ENCODE peak calls at places on chromosome 20, in six cellular contexts. One of them, this sample, is unnamed.

GRCh38 chr20:7775072-7775471 is 165.2 kb downstream of the HAO1 start:
- DNase-seq in mesendoderm: no peak
- DNase-seq in H1: no peak
- DNase-seq in IMR-90: peak; percentile 3
- DNase-seq in H9: no peak
- DNase-seq in mesenchymal stem cell: no peak
- DNase-seq in this sample: no peak

GRCh38 chr20:47964174-47964573 is 178.9 kb upstream of the SULF2 start:
- DNase-seq in mesendoderm: no peak
- DNase-seq in H1: no peak
- DNase-seq in IMR-90: no peak
- DNase-seq in H9: no peak
- DNase-seq in mesenchymal stem cell: no peak
- DNase-seq in this sample: no peak

GRCh38 chr20:50029083-50029696 is 46.4 kb downstream of the SNAI1 start:
- DNase-seq in mesendoderm: no peak
- DNase-seq in H1: no peak
- DNase-seq in IMR-90: no peak
- DNase-seq in H9: no peak
- DNase-seq in mesenchymal stem cell: no peak
- DNase-seq in this sample: no peak

GRCh38 chr20:50200482-50201104 is 10.0 kb downstream of the CEBPB start:
- DNase-seq in mesendoderm: no peak
- DNase-seq in H1: no peak
- DNase-seq in IMR-90: no peak
- DNase-seq in H9: no peak
- DNase-seq in mesenchymal stem cell: no peak
- DNase-seq in this sample: no peak

GRCh38 chr20:47922280-47922675 is 137.0 kb upstream of the SULF2 start:
- DNase-seq in mesendoderm: no peak
- DNase-seq in H1: no peak
- DNase-seq in IMR-90: peak; percentile 10
- DNase-seq in H9: no peak
- DNase-seq in mesenchymal stem cell: peak; percentile 25
- DNase-seq in this sample: no peak

GRCh38 chr20:43383026-43383795 is 74.5 kb upstream of the SRSF6 start:
- DNase-seq in mesendoderm: peak; percentile 50
- DNase-seq in H1: no peak
- DNase-seq in IMR-90: no peak
- DNase-seq in H9: no peak
- DNase-seq in mesenchymal stem cell: no peak
- DNase-seq in this sample: no peak

GRCh38 chr20:49669601-49670189 is 44.0 kb downstream of the B4GALT5 start:
- DNase-seq in mesendoderm: no peak
- DNase-seq in H1: no peak
- DNase-seq in IMR-90: no peak
- DNase-seq in H9: no peak
- DNase-seq in mesenchymal stem cell: no peak
- DNase-seq in this sample: no peak

GRCh38 chr20:43799150-43799711 is 72.4 kb upstream of the GTSF1L start:
- DNase-seq in mesendoderm: no peak
- DNase-seq in H1: no peak
- DNase-seq in IMR-90: peak; percentile 37
- DNase-seq in H9: no peak
- DNase-seq in mesenchymal stem cell: peak; percentile 7
- DNase-seq in this sample: no peak

GRCh38 chr20:60586417-60587105 is 628.3 kb downstream of the CDH26 start:
- DNase-seq in mesendoderm: peak; percentile 30
- DNase-seq in H1: no peak
- DNase-seq in IMR-90: no peak
- DNase-seq in H9: no peak
- DNase-seq in mesenchymal stem cell: no peak
- DNase-seq in this sample: no peak

GRCh38 chr20:56730003-56730402 is 100.9 kb downstream of the TFAP2C start:
- DNase-seq in mesendoderm: no peak
- DNase-seq in H1: no peak
- DNase-seq in IMR-90: no peak
- DNase-seq in H9: no peak
- DNase-seq in mesenchymal stem cell: no peak
- DNase-seq in this sample: no peak

GRCh38 chr20:58688838-58689237 is 3.8 kb upstream of the NPEPL1 start:
- DNase-seq in mesendoderm: no peak
- DNase-seq in H1: peak; percentile 44
- DNase-seq in IMR-90: peak; percentile 14
- DNase-seq in H9: no peak
- DNase-seq in mesenchymal stem cell: no peak
- DNase-seq in this sample: no peak

GRCh38 chr20:56299362-56299761 is 50.8 kb downstream of the MC3R start:
- DNase-seq in mesendoderm: no peak
- DNase-seq in H1: no peak
- DNase-seq in IMR-90: no peak
- DNase-seq in H9: no peak
- DNase-seq in mesenchymal stem cell: no peak
- DNase-seq in this sample: no peak

GRCh38 chr20:61662226-61662945 is 403.3 kb downstream of the TAF4 start:
- DNase-seq in mesendoderm: peak; percentile 43
- DNase-seq in H1: peak; percentile 77
- DNase-seq in IMR-90: no peak
- DNase-seq in H9: peak; percentile 64
- DNase-seq in mesenchymal stem cell: no peak
- DNase-seq in this sample: no peak

GRCh38 chr20:34043025-34043424 is 49.3 kb downstream of the RALY start:
- DNase-seq in mesendoderm: no peak
- DNase-seq in H1: no peak
- DNase-seq in IMR-90: no peak
- DNase-seq in H9: no peak
- DNase-seq in mesenchymal stem cell: peak; percentile 19
- DNase-seq in this sample: no peak

GRCh38 chr20:539848-540247 is 3.7 kb downstream of the CSNK2A1 start:
- DNase-seq in mesendoderm: peak; percentile 54
- DNase-seq in H1: no peak
- DNase-seq in IMR-90: peak; percentile 49
- DNase-seq in H9: no peak
- DNase-seq in mesenchymal stem cell: peak; percentile 73
- DNase-seq in this sample: no peak

GRCh38 chr20:46831633-46832011 is 63.0 kb upstream of the EYA2 start:
- DNase-seq in mesendoderm: no peak
- DNase-seq in H1: no peak
- DNase-seq in IMR-90: peak; percentile 12
- DNase-seq in H9: no peak
- DNase-seq in mesenchymal stem cell: no peak
- DNase-seq in this sample: no peak

GRCh38 chr20:32516985-32517873 is 67.9 kb downstream of the NOL4L start:
- DNase-seq in mesendoderm: peak; percentile 69
- DNase-seq in H1: no peak
- DNase-seq in IMR-90: peak; percentile 26
- DNase-seq in H9: no peak
- DNase-seq in mesenchymal stem cell: peak; percentile 70
- DNase-seq in this sample: no peak

GRCh38 chr20:25204550-25205276 is 9.2 kb downstream of the ENTPD6 start:
- DNase-seq in mesendoderm: no peak
- DNase-seq in H1: no peak
- DNase-seq in IMR-90: no peak
- DNase-seq in H9: no peak
- DNase-seq in mesenchymal stem cell: no peak
- DNase-seq in this sample: no peak

GRCh38 chr20:25285856-25286798 is 38.2 kb downstream of the PYGB start:
- DNase-seq in mesendoderm: no peak
- DNase-seq in H1: peak; percentile 36
- DNase-seq in IMR-90: no peak
- DNase-seq in H9: no peak
- DNase-seq in mesenchymal stem cell: no peak
- DNase-seq in this sample: no peak

GRCh38 chr20:56631990-56632327 is 2.9 kb downstream of the TFAP2C start:
- DNase-seq in mesendoderm: no peak
- DNase-seq in H1: no peak
- DNase-seq in IMR-90: no peak
- DNase-seq in H9: no peak
- DNase-seq in mesenchymal stem cell: peak; percentile 10
- DNase-seq in this sample: no peak

GRCh38 chr20:20553534-20553933 is 158.9 kb downstream of the RALGAPA2 start:
- DNase-seq in mesendoderm: no peak
- DNase-seq in H1: no peak
- DNase-seq in IMR-90: no peak
- DNase-seq in H9: no peak
- DNase-seq in mesenchymal stem cell: no peak
- DNase-seq in this sample: no peak

GRCh38 chr20:33697129-33697528 is 10.9 kb upstream of the E2F1 start:
- DNase-seq in mesendoderm: no peak
- DNase-seq in H1: no peak
- DNase-seq in IMR-90: peak; percentile 44
- DNase-seq in H9: no peak
- DNase-seq in mesenchymal stem cell: no peak
- DNase-seq in this sample: no peak

GRCh38 chr20:56249244-56249955 is 868 bp downstream of the MC3R start:
- DNase-seq in mesendoderm: peak; percentile 62
- DNase-seq in H1: peak; percentile 76
- DNase-seq in IMR-90: no peak
- DNase-seq in H9: peak; percentile 75
- DNase-seq in mesenchymal stem cell: no peak
- DNase-seq in this sample: no peak

DNA sequence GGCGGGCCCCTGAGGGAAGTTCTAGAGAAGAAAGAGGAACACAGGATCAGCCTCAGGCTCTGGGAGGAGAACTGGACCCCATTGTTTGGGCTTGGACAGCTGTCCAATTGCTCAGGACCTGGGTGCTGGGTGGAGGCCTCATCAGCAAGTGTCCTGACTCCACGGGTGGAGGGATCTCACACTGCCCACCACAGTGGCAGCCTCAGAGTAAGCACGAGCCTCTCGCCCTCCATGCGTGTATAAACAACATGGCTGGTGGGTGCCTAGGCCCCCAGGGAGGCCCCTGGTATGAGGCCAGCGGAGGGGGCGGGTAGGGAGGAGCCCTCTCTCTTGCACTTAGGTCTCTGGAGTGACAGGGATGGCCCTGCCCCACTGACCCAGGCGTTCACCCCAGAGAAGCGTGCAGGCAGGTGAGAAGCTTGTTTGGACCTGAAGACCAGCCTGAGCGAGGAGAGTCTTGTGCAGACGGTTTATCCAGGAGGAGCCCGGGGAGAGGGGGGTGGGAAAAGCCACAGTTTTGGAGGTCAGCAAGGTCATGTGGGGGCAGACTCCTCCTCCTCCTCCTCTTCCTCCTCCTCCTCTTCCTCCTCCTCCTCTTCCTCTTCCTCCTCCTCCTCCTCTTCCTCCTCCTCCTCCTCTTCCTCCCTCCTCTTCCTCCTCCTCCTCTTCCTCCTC is 41.9 kb upstream of the BHLHE23 start:
- DNase-seq in mesendoderm: no peak
- DNase-seq in H1: no peak
- DNase-seq in IMR-90: no peak
- DNase-seq in H9: no peak
- DNase-seq in mesenchymal stem cell: no peak
- DNase-seq in this sample: no peak
- H2BK15ac ChIP-seq in mesendoderm: no peak overlapping the region
- H2BK15ac ChIP-seq in H1: no peak overlapping the region
- H2BK15ac ChIP-seq in IMR-90: no peak overlapping the region
- H2BK15ac ChIP-seq in H9: no peak overlapping the region
- H2BK15ac ChIP-seq in mesenchymal stem cell: peak overlapping the region; percentile 57
- H2BK15ac ChIP-seq in this sample: no peak overlapping the region

GRCh38 chr20:1894471-1894950 is 696 bp upstream of the SIRPA start:
- DNase-seq in mesendoderm: peak; percentile 80
- DNase-seq in H1: no peak
- DNase-seq in IMR-90: peak; percentile 59
- DNase-seq in H9: peak; percentile 55
- DNase-seq in mesenchymal stem cell: peak; percentile 79
- DNase-seq in this sample: peak; percentile 57
- H2BK120ac ChIP-seq in mesendoderm: peak overlapping the region; percentile 51
- H2BK120ac ChIP-seq in H1: no peak overlapping the region
- H2BK120ac ChIP-seq in IMR-90: no peak overlapping the region
- H2BK120ac ChIP-seq in H9: no peak overlapping the region
- H2BK120ac ChIP-seq in mesenchymal stem cell: peak overlapping the region; percentile 84
- H2BK120ac ChIP-seq in this sample: no peak overlapping the region

DNA sequence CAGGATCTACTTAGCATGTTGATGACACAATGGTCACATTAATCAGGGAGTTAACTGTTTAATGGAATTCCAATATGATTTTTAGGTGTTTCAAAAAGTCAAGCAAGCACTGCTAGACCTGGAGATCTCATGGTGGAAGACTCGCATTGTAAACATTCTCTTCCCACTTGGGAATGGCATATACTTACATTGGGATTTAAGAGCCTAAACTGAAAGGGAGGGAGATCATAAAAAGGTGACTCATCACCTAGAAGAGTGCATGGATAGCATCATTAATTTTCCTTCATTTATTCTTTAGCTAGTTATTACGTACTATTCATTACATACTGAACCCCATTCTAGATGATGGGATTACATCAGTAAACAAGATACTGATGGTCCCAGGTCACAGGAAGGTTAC is 185.4 kb downstream of the TASP1 start:
- DNase-seq in mesendoderm: no peak
- DNase-seq in H1: no peak
- DNase-seq in IMR-90: no peak
- DNase-seq in H9: no peak
- DNase-seq in mesenchymal stem cell: no peak
- DNase-seq in this sample: no peak
- H2BK15ac ChIP-seq in mesendoderm: no peak overlapping the region
- H2BK15ac ChIP-seq in H1: no peak overlapping the region
- H2BK15ac ChIP-seq in IMR-90: no peak overlapping the region
- H2BK15ac ChIP-seq in H9: no peak overlapping the region
- H2BK15ac ChIP-seq in mesenchymal stem cell: no peak overlapping the region
- H2BK15ac ChIP-seq in this sample: no peak overlapping the region

GRCh38 chr20:31494131-31494530 is 19.0 kb downstream of the REM1 start:
- DNase-seq in mesendoderm: peak; percentile 50
- DNase-seq in H1: peak; percentile 67
- DNase-seq in IMR-90: peak; percentile 41
- DNase-seq in H9: peak; percentile 73
- DNase-seq in mesenchymal stem cell: peak; percentile 52
- DNase-seq in this sample: no peak

GRCh38 chr20:31490752-31491151 is 15.7 kb downstream of the REM1 start:
- DNase-seq in mesendoderm: no peak
- DNase-seq in H1: no peak
- DNase-seq in IMR-90: no peak
- DNase-seq in H9: no peak
- DNase-seq in mesenchymal stem cell: no peak
- DNase-seq in this sample: no peak

GRCh38 chr20:31488171-31488570 is 13.1 kb downstream of the REM1 start:
- DNase-seq in mesendoderm: no peak
- DNase-seq in H1: no peak
- DNase-seq in IMR-90: no peak
- DNase-seq in H9: no peak
- DNase-seq in mesenchymal stem cell: no peak
- DNase-seq in this sample: no peak

GRCh38 chr20:31485450-31486339 is 10.6 kb downstream of the REM1 start:
- DNase-seq in mesendoderm: no peak
- DNase-seq in H1: no peak
- DNase-seq in IMR-90: peak; percentile 8
- DNase-seq in H9: no peak
- DNase-seq in mesenchymal stem cell: peak; percentile 19
- DNase-seq in this sample: no peak

DNA sequence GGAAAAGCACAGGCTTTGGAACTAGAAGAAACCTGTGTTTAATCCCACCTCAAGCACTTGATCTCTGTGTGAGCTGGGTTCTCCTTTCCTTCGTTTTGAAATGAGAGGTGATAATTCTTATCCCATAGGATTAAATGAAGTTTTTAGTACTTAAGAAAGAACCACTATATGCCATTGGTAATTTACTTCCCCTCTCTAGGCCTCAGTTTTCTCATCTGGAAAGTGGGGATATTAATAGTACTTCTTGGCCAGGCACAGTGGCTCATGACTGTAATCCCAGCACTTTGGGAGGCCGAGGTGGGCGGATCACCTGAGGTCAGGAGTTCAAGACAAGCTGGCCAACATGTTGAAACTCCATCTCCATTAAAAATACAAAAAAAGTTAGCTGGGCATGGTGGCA is 14.1 kb downstream of the REM1 start:
- DNase-seq in mesendoderm: no peak
- DNase-seq in H1: no peak
- DNase-seq in IMR-90: no peak
- DNase-seq in H9: no peak
- DNase-seq in mesenchymal stem cell: no peak
- DNase-seq in this sample: no peak
- H2BK120ac ChIP-seq in mesendoderm: no peak overlapping the region
- H2BK120ac ChIP-seq in H1: no peak overlapping the region
- H2BK120ac ChIP-seq in IMR-90: no peak overlapping the region
- H2BK120ac ChIP-seq in H9: no peak overlapping the region
- H2BK120ac ChIP-seq in mesenchymal stem cell: no peak overlapping the region
- H2BK120ac ChIP-seq in this sample: no peak overlapping the region